ENCODE peak calls at places on chromosomes 13 and 19, in five cellular contexts. One of them, this sample, is unnamed.

GRCh38 chr19:6047741-6048231 is 62.5 kb downstream of the RFX2 start:
- DNase-seq in left kidney: peak; percentile 78
- DNase-seq in AG09319: no peak
- DNase-seq in CD4-positive, alpha-beta T cell: no peak
- DNase-seq in HT1080: peak; percentile 28
- DNase-seq in this sample: peak; percentile 28

GRCh38 chr19:10749435-10750384 is 31.8 kb downstream of the DNM2 start:
- DNase-seq in CD4-positive, alpha-beta T cell: no peak
- DNase-seq in AG09319: no peak
- DNase-seq in HT1080: no peak
- DNase-seq in left kidney: no peak
- DNase-seq in this sample: no peak

GRCh38 chr13:73667756-73668155 is 466.4 kb downstream of the KLF12 start:
- DNase-seq in HT1080: no peak
- DNase-seq in AG09319: no peak
- DNase-seq in CD4-positive, alpha-beta T cell: no peak
- DNase-seq in left kidney: no peak
- DNase-seq in this sample: no peak

GRCh38 chr19:45637890-45638667 is 1.1 kb downstream of the EML2 start:
- DNase-seq in AG09319: no peak
- DNase-seq in HT1080: peak; percentile 28
- DNase-seq in left kidney: peak; percentile 50
- DNase-seq in CD4-positive, alpha-beta T cell: no peak
- DNase-seq in this sample: peak; percentile 5

GRCh38 chr19:33818426-33818825 is 21.8 kb downstream of the KCTD15 start:
- DNase-seq in AG09319: no peak
- DNase-seq in CD4-positive, alpha-beta T cell: no peak
- DNase-seq in left kidney: no peak
- DNase-seq in HT1080: no peak
- DNase-seq in this sample: no peak

GRCh38 chr19:1041835-1042685 is 2.2 kb downstream of the ABCA7 start:
- DNase-seq in CD4-positive, alpha-beta T cell: no peak
- DNase-seq in HT1080: no peak
- DNase-seq in AG09319: no peak
- DNase-seq in left kidney: no peak
- DNase-seq in this sample: no peak

GRCh38 chr19:2631213-2631821 is 71.2 kb downstream of the GNG7 start:
- DNase-seq in left kidney: no peak
- DNase-seq in CD4-positive, alpha-beta T cell: no peak
- DNase-seq in AG09319: no peak
- DNase-seq in HT1080: no peak
- DNase-seq in this sample: no peak

GRCh38 chr19:42531313-42531712 is 3.0 kb upstream of the CEACAM1 start:
- DNase-seq in HT1080: no peak
- DNase-seq in AG09319: no peak
- DNase-seq in left kidney: no peak
- DNase-seq in CD4-positive, alpha-beta T cell: no peak
- DNase-seq in this sample: no peak

GRCh38 chr13:75437582-75438318 is 44.2 kb downstream of the TBC1D4 start:
- DNase-seq in left kidney: peak; percentile 74
- DNase-seq in CD4-positive, alpha-beta T cell: no peak
- DNase-seq in AG09319: no peak
- DNase-seq in HT1080: no peak
- DNase-seq in this sample: no peak

GRCh38 chr13:110403721-110404120 is 96.6 kb downstream of the COL4A2 start:
- DNase-seq in HT1080: no peak
- DNase-seq in left kidney: no peak
- DNase-seq in AG09319: no peak
- DNase-seq in CD4-positive, alpha-beta T cell: no peak
- DNase-seq in this sample: no peak

GRCh38 chr19:14575428-14575980 is 3.6 kb upstream of the NDUFB7 start:
- DNase-seq in HT1080: no peak
- DNase-seq in CD4-positive, alpha-beta T cell: no peak
- DNase-seq in AG09319: no peak
- DNase-seq in left kidney: no peak
- DNase-seq in this sample: no peak

GRCh38 chr13:112943309-112944125 is 25.5 kb upstream of the MCF2L start:
- DNase-seq in CD4-positive, alpha-beta T cell: no peak
- DNase-seq in HT1080: no peak
- DNase-seq in AG09319: no peak
- DNase-seq in left kidney: peak; percentile 85
- DNase-seq in this sample: no peak

GRCh38 chr13:45219123-45219891 is 18.5 kb upstream of the KCTD4 start:
- DNase-seq in HT1080: no peak
- DNase-seq in AG09319: no peak
- DNase-seq in CD4-positive, alpha-beta T cell: no peak
- DNase-seq in left kidney: no peak
- DNase-seq in this sample: no peak

GRCh38 chr19:52188822-52189744 is 769 bp upstream of the PPP2R1A start:
- DNase-seq in AG09319: no peak
- DNase-seq in CD4-positive, alpha-beta T cell: peak; percentile 6
- DNase-seq in left kidney: no peak
- DNase-seq in HT1080: peak; percentile 3
- DNase-seq in this sample: peak; percentile 99

GRCh38 chr13:58843567-58843966 is 1212.0 kb downstream of the PCDH17 start:
- DNase-seq in CD4-positive, alpha-beta T cell: no peak
- DNase-seq in HT1080: peak; percentile 36
- DNase-seq in left kidney: no peak
- DNase-seq in AG09319: no peak
- DNase-seq in this sample: no peak

GRCh38 chr13:113488283-113488682 is 2.2 kb downstream of the DCUN1D2 start:
- DNase-seq in left kidney: no peak
- DNase-seq in AG09319: no peak
- DNase-seq in HT1080: no peak
- DNase-seq in CD4-positive, alpha-beta T cell: no peak
- DNase-seq in this sample: no peak

GRCh38 chr19:15259900-15260299 is 27.7 kb upstream of the EPHX3 start:
- DNase-seq in CD4-positive, alpha-beta T cell: no peak
- DNase-seq in AG09319: no peak
- DNase-seq in HT1080: no peak
- DNase-seq in left kidney: peak; percentile 94
- DNase-seq in this sample: no peak

GRCh38 chr13:109058071-109058470 is 428.7 kb downstream of the MYO16 start:
- DNase-seq in HT1080: no peak
- DNase-seq in AG09319: no peak
- DNase-seq in left kidney: no peak
- DNase-seq in CD4-positive, alpha-beta T cell: no peak
- DNase-seq in this sample: no peak

GRCh38 chr13:85693889-85694511 is 105.2 kb downstream of the SLITRK6 start:
- DNase-seq in HT1080: peak; percentile 56
- DNase-seq in AG09319: no peak
- DNase-seq in left kidney: peak; percentile 6
- DNase-seq in CD4-positive, alpha-beta T cell: no peak
- DNase-seq in this sample: no peak

GRCh38 chr19:1883784-1884183 is 1.5 kb downstream of the ABHD17A start:
- DNase-seq in AG09319: no peak
- DNase-seq in HT1080: no peak
- DNase-seq in CD4-positive, alpha-beta T cell: no peak
- DNase-seq in left kidney: no peak
- DNase-seq in this sample: no peak

GRCh38 chr19:3497757-3498515 is 2.5 kb downstream of the DOHH start:
- DNase-seq in HT1080: no peak
- DNase-seq in AG09319: no peak
- DNase-seq in left kidney: no peak
- DNase-seq in CD4-positive, alpha-beta T cell: no peak
- DNase-seq in this sample: no peak

GRCh38 chr13:113406321-113407102 is 42.6 kb upstream of the GRTP1 start:
- DNase-seq in HT1080: no peak
- DNase-seq in left kidney: peak; percentile 47
- DNase-seq in AG09319: no peak
- DNase-seq in CD4-positive, alpha-beta T cell: no peak
- DNase-seq in this sample: no peak

GRCh38 chr13:41206467-41206866 is 12.1 kb upstream of the KBTBD7 start:
- DNase-seq in AG09319: no peak
- DNase-seq in CD4-positive, alpha-beta T cell: no peak
- DNase-seq in HT1080: no peak
- DNase-seq in left kidney: no peak
- DNase-seq in this sample: no peak

GRCh38 chr19:4730740-4731171 is 7.1 kb upstream of the DPP9 start:
- DNase-seq in left kidney: peak; percentile 34
- DNase-seq in HT1080: no peak
- DNase-seq in AG09319: no peak
- DNase-seq in CD4-positive, alpha-beta T cell: peak; percentile 64
- DNase-seq in this sample: no peak